ENCODE peak calls at places on chromosomes 13 and 19, in six cellular contexts. Q is K562, H is HepG2, T is H1, R is Panc1, M is SK-N-SH. W is an unnamed sample.

GRCh38 chr13:43301341-43301969 is 278.1 kb downstream of the DNAJC15 start:
- DNase-seq in Q (no peak), H (no peak), T (no peak), R (no peak), M (no peak), W (no peak)

GRCh38 chr13:29499766-29500165 is 95.7 kb downstream of the SLC7A1 start:
- DNase-seq in Q (no peak), H (no peak), T (no peak), R (no peak), M (peak), W (no peak)

GRCh38 chr13:109422163-109422562 is 364.2 kb downstream of the IRS2 start:
- DNase-seq in Q (no peak), H (no peak), T (no peak), R (no peak), M (no peak), W (no peak)

GRCh38 chr19:55913643-55914268 is 18.4 kb downstream of the NLRP13 start:
- DNase-seq in Q (no peak), H (no peak), T (no peak), R (no peak), M (peak), W (peak)

GRCh38 chr13:95154441-95154886 is 146.8 kb downstream of the ABCC4 start:
- DNase-seq in Q (no peak), H (no peak), T (no peak), R (no peak), M (no peak), W (no peak)

GRCh38 chr19:5155586-5156210 is 184.9 kb downstream of the PTPRS start:
- DNase-seq in Q (no peak), H (no peak), T (no peak), R (no peak), M (peak), W (no peak)

GRCh38 chr19:38291855-38292254 is 12.2 kb upstream of the C19orf33 start:
- DNase-seq in Q (no peak), H (no peak), T (no peak), R (no peak), M (no peak), W (no peak)

GRCh38 chr13:80630685-80631121 is 289.8 kb upstream of the SPRY2 start:
- DNase-seq in Q (no peak), H (no peak), T (no peak), R (no peak), M (no peak), W (no peak)

GRCh38 chr19:49287141-49287540 is 37.9 kb downstream of the SLC6A16 start:
- DNase-seq in Q (no peak), H (no peak), T (no peak), R (no peak), M (no peak), W (no peak)

GRCh38 chr19:8109890-8110662 is 39.3 kb downstream of the FBN3 start:
- DNase-seq in Q (no peak), H (no peak), T (no peak), R (no peak), M (no peak), W (no peak)

GRCh38 chr19:17302391-17303166 is 646 bp downstream of the ABHD8 start:
- DNase-seq in Q (peak), H (no peak), T (peak), R (no peak), M (no peak), W (no peak)

GRCh38 chr19:43779820-43780219 is 953 bp downstream of the KCNN4 start:
- DNase-seq in Q (no peak), H (no peak), T (no peak), R (no peak), M (no peak), W (no peak)

GRCh38 chr19:48292798-48293197 is 22.9 kb downstream of the ZNF114 start:
- DNase-seq in Q (no peak), H (no peak), T (no peak), R (no peak), M (no peak), W (no peak)

GRCh38 chr19:33767898-33768413 is 28.7 kb upstream of the KCTD15 start:
- DNase-seq in Q (peak), H (peak), T (peak), R (no peak), M (no peak), W (no peak)

GRCh38 chr13:53758946-53759345 is 730.3 kb downstream of the OLFM4 start:
- DNase-seq in Q (no peak), H (no peak), T (no peak), R (no peak), M (peak), W (no peak)

GRCh38 chr13:76696370-76696769 is 189.8 kb downstream of the KCTD12 start:
- DNase-seq in Q (no peak), H (peak), T (no peak), R (no peak), M (peak), W (no peak)

GRCh38 chr19:2455481-2456300 is 1.1 kb downstream of the LMNB2 start:
- DNase-seq in Q (peak), H (no peak), T (no peak), R (no peak), M (peak), W (no peak)

GRCh38 chr19:47726467-47726866 is 13.2 kb downstream of the EHD2 start:
- DNase-seq in Q (no peak), H (no peak), T (no peak), R (no peak), M (no peak), W (no peak)

GRCh38 chr19:18232540-18233223 is 6.4 kb upstream of the PDE4C start:
- DNase-seq in Q (peak), H (no peak), T (peak), R (no peak), M (peak), W (no peak)

GRCh38 chr13:30928971-30929370 is 3.5 kb upstream of the TEX26 start:
- DNase-seq in Q (no peak), H (no peak), T (no peak), R (no peak), M (no peak), W (no peak)

GRCh38 chr19:39759457-39760184 is 19.0 kb upstream of the LEUTX start:
- DNase-seq in Q (no peak), H (no peak), T (no peak), R (no peak), M (no peak), W (no peak)

GRCh38 chr19:8608858-8609209 is 1.7 kb downstream of the ADAMTS10 start:
- DNase-seq in Q (no peak), H (no peak), T (no peak), R (no peak), M (no peak), W (no peak)

GRCh38 chr19:56712609-56713008 is 41.1 kb upstream of the ZNF835 start:
- DNase-seq in Q (no peak), H (no peak), T (no peak), R (no peak), M (peak), W (no peak)

GRCh38 chr19:3606690-3607289 is at the start of gene TBXA2R:
- DNase-seq in Q (peak), H (no peak), T (peak), R (no peak), M (peak), W (peak)

GRCh38 chr19:47608908-47609879 is at the start of gene BICRA:
- DNase-seq in Q (peak), H (peak), T (peak), R (no peak), M (peak), W (no peak)

GRCh38 chr19:41530184-41530534 is 45.8 kb upstream of the CEACAM21 start:
- DNase-seq in Q (no peak), H (no peak), T (no peak), R (no peak), M (no peak), W (no peak)

GRCh38 chr19:5801796-5802616 is 2.9 kb upstream of the NRTN start:
- DNase-seq in Q (peak), H (no peak), T (peak), R (no peak), M (peak), W (no peak)

GRCh38 chr13:106772202-106772601 is 204.3 kb upstream of the ARGLU1 start:
- DNase-seq in Q (no peak), H (no peak), T (no peak), R (no peak), M (no peak), W (no peak)

GRCh38 chr13:50845211-50845610 is 1.7 kb upstream of the DLEU7 start:
- DNase-seq in Q (no peak), H (no peak), T (no peak), R (no peak), M (no peak), W (no peak)

GRCh38 chr19:8233370-8233769 is 24.2 kb downstream of the CERS4 start:
- DNase-seq in Q (no peak), H (no peak), T (no peak), R (no peak), M (no peak), W (no peak)

DNA sequence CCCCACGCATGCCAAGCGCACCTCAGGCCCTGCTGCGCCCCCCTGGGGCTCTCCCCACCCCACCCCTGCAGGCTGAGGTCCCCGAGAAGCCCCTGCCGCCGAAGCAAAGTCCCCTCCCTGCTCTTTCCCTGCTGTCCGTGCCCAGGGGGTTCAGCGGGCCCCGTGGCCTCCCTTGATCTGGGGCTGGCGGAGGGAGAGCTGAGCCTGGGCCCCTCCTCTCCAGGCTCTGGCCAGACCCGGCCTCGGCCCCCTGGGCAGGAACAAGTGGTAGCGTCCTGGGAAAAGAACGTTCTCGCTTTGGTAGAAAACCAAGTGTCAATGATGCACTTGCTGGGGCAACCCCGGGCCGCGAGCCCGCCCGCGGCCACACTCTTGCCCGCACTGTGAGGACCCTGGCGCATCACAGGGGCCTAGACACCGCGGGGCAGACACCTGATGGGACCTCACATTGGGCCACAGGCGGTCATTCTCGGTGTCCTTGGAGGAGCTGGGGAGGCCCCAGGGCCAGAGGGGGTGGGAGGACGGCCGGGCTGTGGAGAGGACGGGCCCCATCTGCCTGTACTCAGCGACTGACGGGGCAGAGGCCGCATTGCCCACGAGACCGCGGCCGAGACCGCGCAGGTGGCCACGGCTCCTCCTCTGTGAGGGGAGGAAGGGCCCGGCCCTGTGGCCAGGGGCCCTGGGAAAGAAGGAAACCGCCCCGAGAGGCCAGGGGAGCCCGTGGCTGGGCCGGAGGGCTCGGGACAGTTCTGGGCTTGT is 29.0 kb downstream of the GPX4 start:
- DNase-seq in Q (no peak), H (no peak), T (no peak), R (no peak), M (no peak), W (no peak)
- TF ChIP-seq SIN3A in Q (no peak), H (no peak), T (no peak), R (no peak), M (no peak), W (no peak)

DNA sequence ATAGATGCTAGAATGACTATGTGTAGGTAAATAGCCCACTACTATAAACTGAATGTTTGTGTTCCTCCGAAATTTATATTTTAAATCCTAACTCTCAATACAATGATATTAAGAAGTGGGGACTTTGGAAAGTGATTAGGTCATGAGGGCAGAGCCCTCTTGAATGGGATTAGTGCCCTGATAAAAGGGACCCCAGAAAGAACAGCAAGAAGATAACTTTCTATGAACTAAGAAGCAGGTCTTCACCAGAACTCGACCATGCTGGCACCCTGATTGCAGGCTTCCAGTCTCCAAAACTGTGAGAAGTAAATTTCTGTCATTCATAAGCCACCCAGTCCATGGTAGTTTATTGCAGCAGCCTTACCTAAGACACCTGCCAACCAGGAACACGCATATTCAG is 33.9 kb downstream of the OXGR1 start:
- DNase-seq in Q (no peak), H (no peak), T (no peak), R (no peak), M (no peak), W (no peak)
- TF ChIP-seq SIN3A in Q (no peak), H (no peak), T (no peak), R (no peak), M (no peak), W (no peak)

GRCh38 chr13:27536361-27537101 is 83.8 kb downstream of the LNX2 start:
- DNase-seq in Q (no peak), H (no peak), T (no peak), R (no peak), M (no peak), W (no peak)

GRCh38 chr13:27541386-27541785 is 78.9 kb downstream of the LNX2 start:
- DNase-seq in Q (no peak), H (no peak), T (no peak), R (no peak), M (no peak), W (no peak)

DNA sequence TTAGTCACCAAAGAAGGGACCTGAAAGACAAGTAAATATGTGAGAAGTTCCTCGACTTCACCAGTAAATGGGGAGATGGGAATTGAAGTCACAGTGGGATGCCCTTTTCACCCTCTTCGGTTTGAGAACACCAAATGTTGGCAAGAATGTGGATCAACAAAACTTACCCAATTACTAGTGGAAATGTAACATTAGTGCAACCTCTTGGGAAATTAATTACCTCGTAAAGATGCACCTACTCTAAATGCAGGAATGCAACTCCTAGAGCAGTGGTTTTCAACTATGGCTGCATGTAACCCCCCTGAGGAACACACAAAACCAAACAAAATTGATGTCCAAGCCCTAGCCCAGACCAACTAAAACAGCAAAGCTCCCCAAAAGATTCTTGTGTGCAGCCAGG is 78.1 kb downstream of the LNX2 start:
- DNase-seq in Q (no peak), H (no peak), T (no peak), R (no peak), M (no peak), W (no peak)
- TF ChIP-seq SIN3A in Q (no peak), H (no peak), T (no peak), R (no peak), M (no peak), W (no peak)

GRCh38 chr13:67296511-67296910 is 66.4 kb upstream of the PCDH9 start:
- DNase-seq in Q (no peak), H (no peak), T (no peak), R (no peak), M (no peak), W (no peak)

GRCh38 chr13:67303661-67304333 is 73.7 kb upstream of the PCDH9 start:
- DNase-seq in Q (no peak), H (no peak), T (no peak), R (no peak), M (no peak), W (no peak)

GRCh38 chr13:67298297-67298696 is 68.2 kb upstream of the PCDH9 start:
- DNase-seq in Q (no peak), H (no peak), T (no peak), R (no peak), M (no peak), W (no peak)

GRCh38 chr13:67299072-67299635 is 69.0 kb upstream of the PCDH9 start:
- DNase-seq in Q (no peak), H (no peak), T (no peak), R (no peak), M (no peak), W (no peak)

DNA sequence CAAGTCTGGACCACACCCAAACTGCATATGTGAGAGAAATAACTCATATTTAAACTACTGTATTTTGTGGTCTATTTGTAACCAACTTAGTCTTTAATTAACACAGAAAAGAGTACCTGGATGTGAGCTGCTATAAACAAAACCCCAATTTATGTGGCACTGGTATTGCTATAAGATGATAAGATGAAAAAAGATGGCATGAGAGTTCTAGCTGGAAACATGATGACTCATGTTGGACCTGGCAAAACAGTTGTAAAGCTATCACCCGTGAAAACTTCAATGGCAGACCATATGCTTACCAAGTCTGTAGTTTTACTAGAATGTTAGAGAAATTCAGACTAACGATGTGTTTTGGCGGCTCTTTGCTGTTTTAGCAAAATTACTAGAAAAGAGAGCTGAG is 69.6 kb upstream of the PCDH9 start:
- DNase-seq in Q (no peak), H (no peak), T (no peak), R (no peak), M (no peak), W (no peak)
- TF ChIP-seq SIN3A in Q (no peak), H (no peak), T (no peak), R (no peak), M (no peak), W (no peak)

GRCh38 chr13:73754727-73755292 is 379.4 kb downstream of the KLF12 start:
- DNase-seq in Q (peak), H (peak), T (no peak), R (peak), M (peak), W (peak)
- TF ChIP-seq SIN3A in Q (no peak), H (no peak), T (no peak), R (no peak), M (no peak), W (no peak)